ENCODE peak calls at places on chromosomes 1 and 21, in nine cellular contexts. M is central memory CD4-positive, alpha-beta T cell; E is activated CD4-positive, alpha-beta T cell treated with anti-CD3 and anti-CD28 coated beads, Interleukin-2, amount 50 U/mL, for 24 hours; V is HEK293T; A is esophagus squamous epithelium; W is NCI-H1092; I is NCI-H69; P is cardiac muscle cell; Q is stimulated activated CD8-positive, alpha-beta memory T cell treated with anti-CD3 and anti-CD28 coated beads, Interleukin-15, amount 100 ng/mL, for 4 hours. C is an unnamed sample.

GRCh38 chr1:6472391-6472790 is 6.4 kb upstream of the TNFRSF25 start:
- DNase-seq in M (no peak), E (no peak), V (no peak), A (no peak), W (no peak), I (no peak), P (no peak), Q (no peak), C (no peak)

GRCh38 chr1:247358920-247359319 is 27.3 kb upstream of the ZNF496 start:
- DNase-seq in M (no peak), E (no peak), V (no peak), A (no peak), W (no peak), I (no peak), P (no peak), Q (no peak), C (no peak)

GRCh38 chr1:80155371-80155770 is 1148.8 kb upstream of the ADGRL4 start:
- DNase-seq in M (no peak), E (no peak), V (peak), A (no peak), W (no peak), I (no peak), P (peak), Q (no peak), C (peak)

GRCh38 chr1:29964718-29965533 is 728.6 kb downstream of the PTPRU start:
- DNase-seq in M (no peak), E (no peak), V (no peak), A (no peak), W (no peak), I (peak), P (no peak), Q (no peak), C (peak)

GRCh38 chr1:196131691-196132090 is 476.5 kb downstream of the KCNT2 start:
- DNase-seq in M (no peak), E (no peak), V (no peak), A (no peak), W (no peak), I (no peak), P (no peak), Q (no peak), C (no peak)

GRCh38 chr1:201511925-201512539 is 5.1 kb upstream of the CSRP1 start:
- DNase-seq in M (no peak), E (no peak), V (no peak), A (no peak), W (no peak), I (peak), P (peak), Q (no peak), C (peak)

GRCh38 chr1:202540448-202540847 is 169.8 kb downstream of the SYT2 start:
- DNase-seq in M (no peak), E (no peak), V (no peak), A (no peak), W (no peak), I (no peak), P (no peak), Q (no peak), C (no peak)

GRCh38 chr1:240474133-240474614 is 137.8 kb downstream of the GREM2 start:
- DNase-seq in M (no peak), E (no peak), V (no peak), A (no peak), W (no peak), I (no peak), P (no peak), Q (no peak), C (no peak)

GRCh38 chr1:58879464-58879863 is 95.6 kb upstream of the JUN start:
- DNase-seq in M (no peak), E (no peak), V (no peak), A (no peak), W (no peak), I (no peak), P (no peak), Q (no peak), C (no peak)

GRCh38 chr1:94723899-94724298 is 96.3 kb upstream of the SLC44A3 start:
- DNase-seq in M (no peak), E (no peak), V (no peak), A (no peak), W (no peak), I (no peak), P (no peak), Q (no peak), C (no peak)

GRCh38 chr21:46551636-46552241 is 53.1 kb downstream of the S100B start:
- DNase-seq in M (peak), E (no peak), V (no peak), A (no peak), W (no peak), I (no peak), P (no peak), Q (peak), C (no peak)

GRCh38 chr1:244353572-244354091 is 98.1 kb downstream of the ADSS2 start:
- DNase-seq in M (no peak), E (no peak), V (peak), A (peak), W (no peak), I (peak), P (no peak), Q (no peak), C (peak)

GRCh38 chr1:246647513-246647912 is 76.7 kb upstream of the SCCPDH start:
- DNase-seq in M (no peak), E (no peak), V (no peak), A (no peak), W (no peak), I (no peak), P (no peak), Q (no peak), C (no peak)

GRCh38 chr21:33121715-33122475 is 52.0 kb downstream of the OLIG1 start:
- DNase-seq in M (no peak), E (no peak), V (peak), A (no peak), W (no peak), I (no peak), P (no peak), Q (no peak), C (peak)

GRCh38 chr1:200640373-200641174 is 20.0 kb upstream of the KIF14 start:
- DNase-seq in M (no peak), E (no peak), V (no peak), A (no peak), W (no peak), I (no peak), P (no peak), Q (no peak), C (no peak)

GRCh38 chr1:19028110-19028509 is 71.6 kb upstream of the IFFO2 start:
- DNase-seq in M (no peak), E (no peak), V (no peak), A (no peak), W (peak), I (peak), P (no peak), Q (no peak), C (peak)

GRCh38 chr1:171985639-171986038 is 144.3 kb downstream of the DNM3 start:
- DNase-seq in M (no peak), E (no peak), V (peak), A (no peak), W (no peak), I (peak), P (peak), Q (no peak), C (no peak)

GRCh38 chr1:204591473-204592090 is 75.4 kb downstream of the MDM4 start:
- DNase-seq in M (no peak), E (no peak), V (no peak), A (no peak), W (no peak), I (no peak), P (no peak), Q (no peak), C (no peak)

GRCh38 chr1:159229896-159230295 is 25.2 kb downstream of the ACKR1 start:
- DNase-seq in M (no peak), E (no peak), V (no peak), A (no peak), W (no peak), I (no peak), P (no peak), Q (no peak), C (no peak)

GRCh38 chr1:201224671-201225400 is 34.2 kb downstream of the IGFN1 start:
- DNase-seq in M (no peak), E (no peak), V (no peak), A (no peak), W (no peak), I (peak), P (no peak), Q (no peak), C (no peak)

GRCh38 chr1:109671067-109671466 is 3.2 kb downstream of the GSTM2 start:
- DNase-seq in M (no peak), E (no peak), V (peak), A (no peak), W (no peak), I (no peak), P (no peak), Q (no peak), C (no peak)

GRCh38 chr1:231428392-231428791 is 6.3 kb upstream of the EGLN1 start:
- DNase-seq in M (no peak), E (no peak), V (no peak), A (no peak), W (no peak), I (no peak), P (no peak), Q (no peak), C (no peak)

GRCh38 chr1:240126821-240127220 is 35.1 kb downstream of the FMN2 start:
- DNase-seq in M (no peak), E (no peak), V (no peak), A (no peak), W (no peak), I (no peak), P (no peak), Q (no peak), C (no peak)

GRCh38 chr1:205826407-205826806 is 13.4 kb upstream of the SLC41A1 start:
- DNase-seq in M (no peak), E (no peak), V (no peak), A (no peak), W (no peak), I (no peak), P (peak), Q (no peak), C (no peak)

GRCh38 chr1:94872771-94873495 is 52.8 kb downstream of the SLC44A3 start:
- DNase-seq in M (no peak), E (no peak), V (no peak), A (no peak), W (no peak), I (no peak), P (no peak), Q (no peak), C (no peak)

GRCh38 chr1:25148673-25149300 is 83.5 kb downstream of the SYF2 start:
- DNase-seq in M (peak), E (peak), V (no peak), A (no peak), W (no peak), I (no peak), P (no peak), Q (no peak), C (peak)

GRCh38 chr1:40153073-40153770 is 8.0 kb upstream of the RLF start:
- DNase-seq in M (peak), E (peak), V (peak), A (no peak), W (peak), I (peak), P (peak), Q (no peak), C (peak)

C was measured in left kidney.